ENCODE peak calls at places on chromosomes 11 and 22, in six cellular contexts. R is fibroblast of pulmonary artery; J is cardiac fibroblast; I is OCI-LY7; S is CD8-positive, alpha-beta T cell; E is GM06990. H is an unnamed sample.

GRCh38 chr11:60906132-60906972 is at the start of gene PRPF19:
- DNase-seq in R (peak; percentile 95), S (peak; percentile 99), E (peak; percentile 95), I (peak; percentile 98), J (peak; percentile 95), H (peak; percentile 98)

GRCh38 chr11:2271077-2271326 is 614 bp upstream of the ASCL2 start:
- DNase-seq in E (no peak), R (no peak), J (no peak), I (no peak), S (no peak), H (no peak)

GRCh38 chr11:133930053-133930766 is 26.6 kb downstream of the IGSF9B start:
- DNase-seq in R (no peak), S (no peak), E (no peak), I (no peak), J (no peak), H (no peak)

GRCh38 chr11:73218106-73218829 is at the start of gene P2RY2:
- DNase-seq in R (peak; percentile 24), S (no peak), E (peak; percentile 46), J (peak; percentile 27), I (no peak), H (peak; percentile 32)

GRCh38 chr22:28978863-28979799 is 82.5 kb downstream of the C22orf31 start:
- DNase-seq in S (no peak), E (no peak), R (no peak), J (no peak), I (no peak), H (no peak)

GRCh38 chr11:75055511-75055910 is 41.2 kb downstream of the OR2AT4 start:
- DNase-seq in J (no peak), S (no peak), E (no peak), I (no peak), R (no peak), H (no peak)

GRCh38 chr11:19183641-19184040 is 18.1 kb downstream of the CSRP3 start:
- DNase-seq in E (no peak), J (no peak), S (no peak), I (no peak), R (no peak), H (no peak)

GRCh38 chr22:50545522-50546325 is at the start of gene KLHDC7B:
- DNase-seq in I (no peak), E (no peak), R (no peak), S (no peak), J (peak; percentile 17), H (no peak)

GRCh38 chr22:25495286-25495685 is 69.2 kb upstream of the GRK3 start:
- DNase-seq in E (no peak), J (peak; percentile 14), I (no peak), R (peak; percentile 3), S (no peak), H (no peak)

GRCh38 chr11:57637626-57638004 is 12.1 kb downstream of the YPEL4 start:
- DNase-seq in R (no peak), E (no peak), S (no peak), I (no peak), J (no peak), H (no peak)

GRCh38 chr11:108144615-108145014 is 23.2 kb downstream of the ACAT1 start:
- DNase-seq in J (no peak), E (no peak), S (no peak), I (no peak), R (no peak), H (no peak)

GRCh38 chr11:128482512-128483191 is 104.7 kb downstream of the ETS1 start:
- DNase-seq in E (no peak), S (no peak), J (peak; percentile 94), I (no peak), R (no peak), H (peak; percentile 79)

GRCh38 chr22:26586556-26587325 is 3.2 kb downstream of the TPST2 start:
- DNase-seq in I (no peak), E (no peak), J (peak; percentile 54), S (no peak), R (no peak), H (no peak)

GRCh38 chr11:35584321-35584720 is 33.9 kb upstream of the FJX1 start:
- DNase-seq in I (no peak), S (no peak), R (peak; percentile 39), J (peak; percentile 32), E (no peak), H (no peak)

GRCh38 chr11:115761348-115761747 is 257.1 kb upstream of the CADM1 start:
- DNase-seq in S (no peak), R (no peak), E (no peak), I (no peak), J (no peak), H (no peak)

GRCh38 chr11:63521896-63522295 is 14.7 kb upstream of the PLAAT4 start:
- DNase-seq in I (no peak), J (no peak), E (no peak), R (no peak), S (no peak), H (no peak)

GRCh38 chr22:24894998-24895397 is 51.5 kb downstream of the LHFPL7 start:
- DNase-seq in I (no peak), J (peak; percentile 89), E (no peak), S (no peak), R (peak; percentile 93), H (peak; percentile 3)

GRCh38 chr11:61026121-61027031 is 54.9 kb downstream of the CD6 start:
- DNase-seq in J (no peak), S (no peak), R (no peak), E (no peak), I (peak; percentile 76), H (no peak)

GRCh38 chr22:44396727-44397722 is 84.3 kb upstream of the SHISAL1 start:
- DNase-seq in E (no peak), J (no peak), S (no peak), R (no peak), I (no peak), H (no peak)

GRCh38 chr11:63608353-63609345 is 5.6 kb downstream of the PLAAT3 start:
- DNase-seq in S (no peak), J (peak; percentile 72), I (no peak), R (peak; percentile 61), E (no peak), H (peak; percentile 22)

GRCh38 chr11:56783448-56784041 is 35.0 kb upstream of the OR9G4 start:
- DNase-seq in I (peak; percentile 66), E (no peak), R (peak; percentile 75), J (peak; percentile 69), S (no peak), H (peak; percentile 69)

GRCh38 chr11:83945953-83946352 is 659.8 kb upstream of the CCDC90B start:
- DNase-seq in J (no peak), R (no peak), I (no peak), E (no peak), S (no peak), H (no peak)

GRCh38 chr22:43955883-43956286 is 643 bp downstream of the SAMM50 start:
- DNase-seq in S (no peak), E (no peak), I (peak; percentile 63), R (peak; percentile 18), J (no peak), H (peak; percentile 42)

GRCh38 chr11:61364012-61364396 is 1.8 kb downstream of the TMEM138 start:
- DNase-seq in S (no peak), J (no peak), I (no peak), R (no peak), E (no peak), H (no peak)

GRCh38 chr22:22123960-22124278 is 120.7 kb upstream of the VPREB1 start:
- DNase-seq in E (no peak), R (no peak), J (no peak), S (no peak), I (no peak), H (no peak)

GRCh38 chr11:62034045-62034355 is 66.6 kb upstream of the FTH1 start:
- DNase-seq in R (no peak), S (no peak), J (no peak), E (no peak), I (no peak), H (no peak)

GRCh38 chr11:132249256-132249655 is 878.8 kb downstream of the NTM start:
- DNase-seq in J (no peak), R (no peak), E (no peak), S (no peak), I (no peak), H (no peak)

DNA sequence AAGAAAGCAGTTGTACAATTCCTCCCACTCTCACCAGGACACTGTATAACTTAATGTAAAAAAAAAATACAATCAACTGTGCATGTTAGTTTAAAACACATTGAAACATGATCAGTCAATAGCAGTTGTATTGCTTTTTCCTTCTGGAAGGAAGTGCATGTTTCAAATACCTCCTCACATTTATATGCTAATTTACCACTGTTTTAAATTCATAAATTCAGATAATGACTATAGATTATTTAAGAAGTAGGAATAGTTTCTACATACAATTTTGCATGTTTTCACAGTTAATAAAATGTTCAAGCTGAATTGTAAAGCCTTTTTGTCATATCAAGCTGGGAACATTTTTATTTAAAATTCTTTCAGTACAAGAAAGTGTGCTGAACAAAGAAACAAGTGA is 3.3 kb downstream of the GRIA4 start:
- DNase-seq in J (no peak), I (no peak), S (no peak), R (no peak), E (no peak), H (no peak)
- H3K4me3 ChIP-seq in J (no peak overlapping the region), I (no peak overlapping the region), S (no peak overlapping the region), R (no peak overlapping the region), E (no peak overlapping the region), H (no peak overlapping the region)

GRCh38 chr22:48574776-48575566 is 1252.7 kb downstream of the BRD1 start:
- DNase-seq in J (no peak), E (no peak), R (peak; percentile 3), S (no peak), I (no peak), H (no peak)
- TF ChIP-seq CTCF in J (no peak), E (no peak), R (no peak), S (no peak), I (no peak), H (no peak)

GRCh38 chr22:46047226-46047625 is 70.3 kb upstream of the WNT7B start:
- DNase-seq in J (no peak), S (no peak), R (no peak), I (no peak), E (no peak), H (no peak)

GRCh38 chr22:46047841-46048595 is 71.1 kb upstream of the WNT7B start:
- DNase-seq in R (no peak), S (no peak), J (no peak), E (no peak), I (no peak), H (no peak)

GRCh38 chr22:46045459-46046298 is 68.7 kb upstream of the WNT7B start:
- DNase-seq in R (no peak), S (no peak), E (no peak), I (no peak), J (no peak), H (no peak)

GRCh38 chr22:46044718-46045458 is 67.9 kb upstream of the WNT7B start:
- DNase-seq in J (peak; percentile 40), I (no peak), R (no peak), E (no peak), S (no peak), H (no peak)

DNA sequence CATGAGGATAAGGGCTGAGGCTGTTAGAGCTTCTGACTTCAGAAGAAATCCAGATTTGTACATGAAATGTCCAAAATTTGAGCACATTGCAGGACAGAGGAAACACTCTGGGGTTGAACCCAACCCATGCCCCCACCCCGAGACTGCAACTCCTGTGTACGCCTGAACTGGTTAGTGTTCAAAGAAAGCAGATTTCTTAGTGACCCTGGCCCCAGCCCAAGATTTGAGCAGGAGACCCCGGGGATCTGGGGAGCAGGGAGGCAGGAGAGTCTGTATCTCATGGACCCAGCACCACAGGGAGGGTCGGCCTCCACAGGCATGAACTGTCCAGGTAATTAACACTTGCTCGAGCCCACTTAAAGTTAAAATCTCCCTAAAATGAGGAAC is 69.3 kb upstream of the WNT7B start:
- DNase-seq in R (no peak), J (no peak), S (no peak), E (no peak), I (no peak), H (no peak)
- H3K4me3 ChIP-seq in R (no peak overlapping the region), J (no peak overlapping the region), S (no peak overlapping the region), E (no peak overlapping the region), I (no peak overlapping the region), H (no peak overlapping the region)

GRCh38 chr11:28529540-28530410 is 421.6 kb downstream of the METTL15 start:
- DNase-seq in S (no peak), E (peak; percentile 1), J (peak; percentile 79), I (peak; percentile 44), R (peak; percentile 85), H (peak; percentile 52)
- TF ChIP-seq CTCF in S (no peak), E (peak; percentile 31), J (peak; percentile 30), I (peak; percentile 76), R (peak; percentile 38), H (no peak)

H was measured in GM12865.